ENCODE peak calls at places on chromosomes 12 and 14, in nine cellular contexts. One of them, this sample, is unnamed.

GRCh38 chr12:109047081-109047805 is 5.1 kb upstream of the USP30 start:
- DNase-seq in neural progenitor cell: no peak
- DNase-seq in cardiac muscle cell: no peak
- DNase-seq in stomach: no peak
- DNase-seq in CD8-positive, alpha-beta T cell: no peak
- DNase-seq in GM12865: no peak
- DNase-seq in AG09319: no peak
- DNase-seq in body of pancreas: no peak
- DNase-seq in fibroblast of the aortic adventitia: no peak
- DNase-seq in this sample: no peak

GRCh38 chr12:83361486-83361885 is 674.8 kb downstream of the TMTC2 start:
- DNase-seq in neural progenitor cell: no peak
- DNase-seq in cardiac muscle cell: no peak
- DNase-seq in stomach: no peak
- DNase-seq in CD8-positive, alpha-beta T cell: no peak
- DNase-seq in GM12865: no peak
- DNase-seq in AG09319: no peak
- DNase-seq in body of pancreas: no peak
- DNase-seq in fibroblast of the aortic adventitia: no peak
- DNase-seq in this sample: no peak

GRCh38 chr14:69356903-69357543 is 41.1 kb downstream of the ERH start:
- DNase-seq in neural progenitor cell: no peak
- DNase-seq in cardiac muscle cell: no peak
- DNase-seq in stomach: no peak
- DNase-seq in CD8-positive, alpha-beta T cell: no peak
- DNase-seq in GM12865: no peak
- DNase-seq in AG09319: no peak
- DNase-seq in body of pancreas: no peak
- DNase-seq in fibroblast of the aortic adventitia: no peak
- DNase-seq in this sample: no peak

GRCh38 chr14:103518416-103519042 is 4.1 kb downstream of the CKB start:
- DNase-seq in neural progenitor cell: peak; percentile 83
- DNase-seq in cardiac muscle cell: peak; percentile 68
- DNase-seq in stomach: peak; percentile 81
- DNase-seq in CD8-positive, alpha-beta T cell: peak; percentile 74
- DNase-seq in GM12865: peak; percentile 59
- DNase-seq in AG09319: no peak
- DNase-seq in body of pancreas: peak; percentile 62
- DNase-seq in fibroblast of the aortic adventitia: peak; percentile 49
- DNase-seq in this sample: peak; percentile 71

GRCh38 chr12:50066402-50066801 is 9.0 kb downstream of the ASIC1 start:
- DNase-seq in neural progenitor cell: peak; percentile 66
- DNase-seq in cardiac muscle cell: peak; percentile 78
- DNase-seq in stomach: no peak
- DNase-seq in CD8-positive, alpha-beta T cell: no peak
- DNase-seq in GM12865: no peak
- DNase-seq in AG09319: peak; percentile 67
- DNase-seq in body of pancreas: no peak
- DNase-seq in fibroblast of the aortic adventitia: peak; percentile 61
- DNase-seq in this sample: no peak

GRCh38 chr14:96114002-96114401 is 74.8 kb downstream of the C14orf132 start:
- DNase-seq in neural progenitor cell: no peak
- DNase-seq in cardiac muscle cell: no peak
- DNase-seq in stomach: no peak
- DNase-seq in CD8-positive, alpha-beta T cell: no peak
- DNase-seq in GM12865: no peak
- DNase-seq in AG09319: no peak
- DNase-seq in body of pancreas: no peak
- DNase-seq in fibroblast of the aortic adventitia: no peak
- DNase-seq in this sample: no peak

GRCh38 chr12:89351489-89352241 is 636 bp downstream of the DUSP6 start:
- DNase-seq in neural progenitor cell: no peak
- DNase-seq in cardiac muscle cell: peak; percentile 67
- DNase-seq in stomach: peak; percentile 47
- DNase-seq in CD8-positive, alpha-beta T cell: peak; percentile 36
- DNase-seq in GM12865: peak; percentile 20
- DNase-seq in AG09319: no peak
- DNase-seq in body of pancreas: peak; percentile 54
- DNase-seq in fibroblast of the aortic adventitia: peak; percentile 45
- DNase-seq in this sample: peak; percentile 36

GRCh38 chr12:78290606-78291345 is 460.1 kb downstream of the NAV3 start:
- DNase-seq in neural progenitor cell: no peak
- DNase-seq in cardiac muscle cell: no peak
- DNase-seq in stomach: no peak
- DNase-seq in CD8-positive, alpha-beta T cell: no peak
- DNase-seq in GM12865: no peak
- DNase-seq in AG09319: peak; percentile 34
- DNase-seq in body of pancreas: no peak
- DNase-seq in fibroblast of the aortic adventitia: peak; percentile 88
- DNase-seq in this sample: no peak

GRCh38 chr12:59626382-59626781 is 30.6 kb downstream of the SLC16A7 start:
- DNase-seq in neural progenitor cell: no peak
- DNase-seq in cardiac muscle cell: no peak
- DNase-seq in stomach: no peak
- DNase-seq in CD8-positive, alpha-beta T cell: no peak
- DNase-seq in GM12865: no peak
- DNase-seq in AG09319: no peak
- DNase-seq in body of pancreas: no peak
- DNase-seq in fibroblast of the aortic adventitia: peak; percentile 13
- DNase-seq in this sample: no peak

GRCh38 chr12:48788852-48789775 is at the start of gene ADCY6:
- DNase-seq in neural progenitor cell: peak; percentile 93
- DNase-seq in cardiac muscle cell: peak; percentile 88
- DNase-seq in stomach: peak; percentile 87
- DNase-seq in CD8-positive, alpha-beta T cell: no peak
- DNase-seq in GM12865: no peak
- DNase-seq in AG09319: peak; percentile 41
- DNase-seq in body of pancreas: peak; percentile 89
- DNase-seq in fibroblast of the aortic adventitia: peak; percentile 60
- DNase-seq in this sample: peak; percentile 68

GRCh38 chr12:67582238-67582834 is 66.2 kb upstream of the DYRK2 start:
- DNase-seq in neural progenitor cell: no peak
- DNase-seq in cardiac muscle cell: no peak
- DNase-seq in stomach: no peak
- DNase-seq in CD8-positive, alpha-beta T cell: no peak
- DNase-seq in GM12865: no peak
- DNase-seq in AG09319: no peak
- DNase-seq in body of pancreas: no peak
- DNase-seq in fibroblast of the aortic adventitia: no peak
- DNase-seq in this sample: no peak

DNA sequence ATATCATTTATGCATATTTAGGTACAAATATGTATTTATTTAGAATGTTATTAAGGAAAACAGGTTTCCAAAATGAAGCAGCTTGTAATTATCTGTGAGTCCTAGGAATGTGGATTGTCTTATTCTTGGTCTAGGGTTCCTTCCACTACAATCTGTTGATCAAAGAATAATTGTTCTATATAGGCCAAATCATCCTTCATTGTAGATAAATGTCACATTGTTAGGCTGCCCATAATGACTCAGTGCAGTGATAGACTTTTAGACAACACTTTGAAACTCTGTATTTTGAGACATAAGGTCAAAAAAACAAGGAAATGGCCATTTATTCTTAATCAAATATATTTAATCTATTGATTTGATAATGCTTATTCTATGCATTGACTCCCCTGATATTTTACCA is 283.0 kb downstream of the ACSS3 start:
- DNase-seq in neural progenitor cell: no peak
- DNase-seq in cardiac muscle cell: no peak
- DNase-seq in stomach: no peak
- DNase-seq in CD8-positive, alpha-beta T cell: no peak
- DNase-seq in GM12865: no peak
- DNase-seq in AG09319: no peak
- DNase-seq in body of pancreas: no peak
- DNase-seq in fibroblast of the aortic adventitia: no peak
- DNase-seq in this sample: no peak
- TF ChIP-seq CTCF in neural progenitor cell: no peak
- TF ChIP-seq CTCF in cardiac muscle cell: no peak
- TF ChIP-seq CTCF in stomach: no peak
- TF ChIP-seq CTCF in CD8-positive, alpha-beta T cell: no peak
- TF ChIP-seq CTCF in GM12865: no peak
- TF ChIP-seq CTCF in AG09319: no peak
- TF ChIP-seq CTCF in body of pancreas: no peak
- TF ChIP-seq CTCF in fibroblast of the aortic adventitia: no peak
- TF ChIP-seq CTCF in this sample: no peak

GRCh38 chr12:45314770-45315169 is 98.9 kb downstream of the ANO6 start:
- DNase-seq in neural progenitor cell: no peak
- DNase-seq in cardiac muscle cell: no peak
- DNase-seq in stomach: no peak
- DNase-seq in CD8-positive, alpha-beta T cell: no peak
- DNase-seq in GM12865: no peak
- DNase-seq in AG09319: no peak
- DNase-seq in body of pancreas: no peak
- DNase-seq in fibroblast of the aortic adventitia: no peak
- DNase-seq in this sample: no peak

GRCh38 chr12:45315462-45315861 is 99.6 kb downstream of the ANO6 start:
- DNase-seq in neural progenitor cell: no peak
- DNase-seq in cardiac muscle cell: no peak
- DNase-seq in stomach: no peak
- DNase-seq in CD8-positive, alpha-beta T cell: no peak
- DNase-seq in GM12865: no peak
- DNase-seq in AG09319: no peak
- DNase-seq in body of pancreas: no peak
- DNase-seq in fibroblast of the aortic adventitia: no peak
- DNase-seq in this sample: no peak

GRCh38 chr12:45310627-45310968 is 94.7 kb downstream of the ANO6 start:
- DNase-seq in neural progenitor cell: no peak
- DNase-seq in cardiac muscle cell: peak; percentile 19
- DNase-seq in stomach: no peak
- DNase-seq in CD8-positive, alpha-beta T cell: no peak
- DNase-seq in GM12865: no peak
- DNase-seq in AG09319: no peak
- DNase-seq in body of pancreas: no peak
- DNase-seq in fibroblast of the aortic adventitia: no peak
- DNase-seq in this sample: no peak

GRCh38 chr12:45309826-45310626 is 94.1 kb downstream of the ANO6 start:
- DNase-seq in neural progenitor cell: no peak
- DNase-seq in cardiac muscle cell: no peak
- DNase-seq in stomach: no peak
- DNase-seq in CD8-positive, alpha-beta T cell: no peak
- DNase-seq in GM12865: no peak
- DNase-seq in AG09319: no peak
- DNase-seq in body of pancreas: no peak
- DNase-seq in fibroblast of the aortic adventitia: peak; percentile 87
- DNase-seq in this sample: no peak

DNA sequence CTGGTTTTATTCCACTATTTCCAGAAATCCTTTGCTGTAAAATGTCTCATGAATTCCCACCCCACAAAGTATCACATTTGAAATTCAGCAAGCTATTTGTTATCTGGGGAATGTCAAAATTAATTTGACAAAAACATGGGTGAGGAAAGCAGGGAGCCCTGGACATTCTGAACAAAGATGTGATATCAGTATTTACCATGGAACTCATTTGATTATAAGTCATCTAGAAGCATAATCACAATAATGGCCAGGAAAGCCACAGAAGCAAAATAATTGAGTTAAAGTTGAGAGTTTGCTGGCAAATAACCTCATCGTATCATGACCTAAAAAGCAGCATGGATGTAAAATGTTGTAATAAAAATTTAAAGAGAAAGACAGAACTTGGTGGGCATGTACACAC is 96.1 kb downstream of the ANO6 start:
- DNase-seq in neural progenitor cell: no peak
- DNase-seq in cardiac muscle cell: no peak
- DNase-seq in stomach: no peak
- DNase-seq in CD8-positive, alpha-beta T cell: no peak
- DNase-seq in GM12865: no peak
- DNase-seq in AG09319: no peak
- DNase-seq in body of pancreas: no peak
- DNase-seq in fibroblast of the aortic adventitia: no peak
- DNase-seq in this sample: no peak
- TF ChIP-seq CTCF in neural progenitor cell: no peak
- TF ChIP-seq CTCF in cardiac muscle cell: no peak
- TF ChIP-seq CTCF in stomach: no peak
- TF ChIP-seq CTCF in CD8-positive, alpha-beta T cell: no peak
- TF ChIP-seq CTCF in GM12865: no peak
- TF ChIP-seq CTCF in AG09319: no peak
- TF ChIP-seq CTCF in body of pancreas: no peak
- TF ChIP-seq CTCF in fibroblast of the aortic adventitia: no peak
- TF ChIP-seq CTCF in this sample: no peak

DNA sequence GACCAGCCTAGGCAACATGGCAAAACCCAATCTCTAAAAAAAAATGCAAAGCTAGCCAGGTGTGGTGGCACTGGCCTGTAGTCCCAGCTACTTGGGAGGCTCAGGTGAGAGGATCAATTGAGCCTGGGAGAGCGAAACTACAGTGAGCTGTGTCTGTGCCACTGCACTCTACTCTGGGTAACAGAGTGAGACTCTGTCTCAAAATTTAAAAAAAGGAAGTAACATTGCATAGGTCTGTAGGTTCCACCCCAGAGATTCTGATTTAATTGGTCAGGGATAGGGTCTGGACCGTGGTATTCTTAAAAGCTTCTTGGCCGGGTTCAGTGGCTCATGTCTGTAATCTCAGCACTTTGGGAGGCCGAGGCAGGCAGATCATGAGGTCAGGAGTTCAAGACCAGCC is 26.2 kb downstream of the ZC2HC1C start:
- DNase-seq in neural progenitor cell: no peak
- DNase-seq in cardiac muscle cell: no peak
- DNase-seq in stomach: no peak
- DNase-seq in CD8-positive, alpha-beta T cell: no peak
- DNase-seq in GM12865: no peak
- DNase-seq in AG09319: no peak
- DNase-seq in body of pancreas: no peak
- DNase-seq in fibroblast of the aortic adventitia: no peak
- DNase-seq in this sample: no peak
- TF ChIP-seq CTCF in neural progenitor cell: no peak
- TF ChIP-seq CTCF in cardiac muscle cell: no peak
- TF ChIP-seq CTCF in stomach: no peak
- TF ChIP-seq CTCF in CD8-positive, alpha-beta T cell: no peak
- TF ChIP-seq CTCF in GM12865: no peak
- TF ChIP-seq CTCF in AG09319: no peak
- TF ChIP-seq CTCF in body of pancreas: no peak
- TF ChIP-seq CTCF in fibroblast of the aortic adventitia: no peak
- TF ChIP-seq CTCF in this sample: no peak

DNA sequence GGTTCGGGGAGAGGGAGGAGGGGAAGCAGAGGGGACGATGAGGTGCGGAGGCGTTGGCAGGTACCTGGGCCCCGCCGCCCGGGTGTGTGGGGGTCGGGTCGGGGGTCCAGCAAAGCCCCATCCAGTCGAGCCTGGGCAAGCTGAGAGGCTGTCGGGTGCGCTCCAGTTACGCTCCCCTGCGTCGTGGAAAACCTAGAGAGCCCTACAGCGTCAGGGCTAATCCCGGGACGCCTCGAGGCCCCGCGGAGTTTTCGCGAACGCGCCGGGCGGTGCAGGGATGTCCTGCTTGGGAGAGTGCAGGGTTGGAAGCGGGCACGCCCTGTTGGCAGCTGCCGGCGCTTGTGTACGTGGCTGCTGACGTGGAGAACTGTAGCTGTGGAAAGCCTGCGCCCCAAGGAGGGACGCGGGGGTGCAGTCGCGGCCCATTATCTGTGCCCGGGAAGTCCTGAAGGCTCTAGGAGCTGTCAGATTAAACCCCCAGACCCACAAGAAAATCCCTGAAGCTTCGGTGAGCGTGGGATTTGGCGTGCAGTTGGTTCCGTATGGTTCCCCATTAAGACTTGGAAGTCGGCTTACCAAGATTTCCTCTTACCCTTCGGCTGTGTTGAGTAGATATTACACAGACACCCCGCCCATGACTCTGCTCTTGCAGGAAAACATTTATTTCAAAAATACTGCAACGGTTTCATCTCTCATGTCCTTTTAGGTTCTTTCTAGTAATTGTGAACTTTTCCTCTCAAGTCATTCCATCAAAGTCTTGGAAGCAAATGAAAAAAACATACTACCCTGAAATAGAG is 11.3 kb upstream of the SLC38A2 start:
- DNase-seq in neural progenitor cell: no peak
- DNase-seq in cardiac muscle cell: peak; percentile 78
- DNase-seq in stomach: peak; percentile 94
- DNase-seq in CD8-positive, alpha-beta T cell: peak; percentile 75
- DNase-seq in GM12865: peak; percentile 89
- DNase-seq in AG09319: peak; percentile 96
- DNase-seq in body of pancreas: peak; percentile 95
- DNase-seq in fibroblast of the aortic adventitia: peak; percentile 98
- DNase-seq in this sample: peak; percentile 60
- TF ChIP-seq CTCF in neural progenitor cell: no peak
- TF ChIP-seq CTCF in cardiac muscle cell: no peak
- TF ChIP-seq CTCF in stomach: no peak
- TF ChIP-seq CTCF in CD8-positive, alpha-beta T cell: no peak
- TF ChIP-seq CTCF in GM12865: no peak
- TF ChIP-seq CTCF in AG09319: peak; percentile 8
- TF ChIP-seq CTCF in body of pancreas: no peak
- TF ChIP-seq CTCF in fibroblast of the aortic adventitia: no peak
- TF ChIP-seq CTCF in this sample: no peak

This sample was measured in endothelial cell.